ENCODE peak calls at places on chromosomes 1 and 21, in six cellular contexts. W, M, E, S, Z and H are unnamed samples.

GRCh38 chr1:21232044-21232443 is 55.3 kb upstream of the EIF4G3 start:
- DNase-seq in E (peak), Z (peak), W (no peak), M (peak), S (no peak), H (no peak)

GRCh38 chr1:201691716-201692115 is 137.2 kb upstream of the IPO9 start:
- DNase-seq in M (no peak), E (no peak), W (no peak), Z (no peak), S (no peak), H (no peak)

GRCh38 chr1:116325922-116326321 is 47.1 kb upstream of the ATP1A1 start:
- DNase-seq in S (no peak), E (peak), Z (no peak), M (no peak), W (peak), H (no peak)

GRCh38 chr1:231340328-231341013 is 2.4 kb downstream of the SPRTN start:
- DNase-seq in M (no peak), W (no peak), E (no peak), Z (no peak), S (no peak), H (no peak)

GRCh38 chr1:30058966-30059365 is 664.4 kb downstream of the MATN1 start:
- DNase-seq in M (no peak), Z (no peak), S (peak), E (no peak), W (no peak), H (no peak)

GRCh38 chr1:17403081-17403480 is 31.1 kb downstream of the PADI6 start:
- DNase-seq in W (no peak), E (no peak), M (no peak), S (no peak), Z (no peak), H (no peak)

GRCh38 chr1:64137569-64137936 is 65.9 kb upstream of the UBE2U start:
- DNase-seq in Z (no peak), W (no peak), M (no peak), E (no peak), S (no peak), H (no peak)

GRCh38 chr21:29347274-29347681 is 48.6 kb downstream of the BACH1 start:
- DNase-seq in W (no peak), Z (no peak), S (no peak), E (no peak), M (no peak), H (no peak)

GRCh38 chr1:11914035-11914434 is 12.2 kb downstream of the KIAA2013 start:
- DNase-seq in Z (no peak), W (no peak), S (no peak), E (no peak), M (no peak), H (no peak)

GRCh38 chr1:210351496-210351895 is 22.8 kb downstream of the HHAT start:
- DNase-seq in S (no peak), Z (no peak), M (no peak), E (no peak), W (no peak), H (no peak)

GRCh38 chr1:44684525-44684924 is 10.0 kb downstream of the ARMH1 start:
- DNase-seq in Z (peak), W (no peak), E (peak), S (no peak), M (no peak), H (peak)

GRCh38 chr1:33241866-33242265 is 14.4 kb upstream of the ZNF362 start:
- DNase-seq in S (no peak), W (no peak), E (no peak), M (no peak), Z (no peak), H (no peak)

GRCh38 chr1:186442651-186443114 is 18.2 kb downstream of the PDC start:
- DNase-seq in E (no peak), M (no peak), W (no peak), Z (no peak), S (no peak), H (no peak)

GRCh38 chr1:72186733-72187307 is 95.5 kb downstream of the NEGR1 start:
- DNase-seq in E (no peak), W (no peak), M (no peak), Z (no peak), S (no peak), H (no peak)

GRCh38 chr1:225480825-225481434 is 53.1 kb upstream of the LBR start:
- DNase-seq in W (peak), E (peak), Z (peak), S (no peak), M (peak), H (no peak)

GRCh38 chr1:36782785-36783184 is 251.5 kb downstream of the GRIK3 start:
- DNase-seq in S (no peak), W (no peak), Z (no peak), M (no peak), E (no peak), H (no peak)

GRCh38 chr1:33280091-33280661 is 23.9 kb downstream of the ZNF362 start:
- DNase-seq in M (peak), S (no peak), Z (no peak), E (no peak), W (no peak), H (no peak)

GRCh38 chr1:66258404-66259105 is 275.4 kb upstream of the SGIP1 start:
- DNase-seq in W (no peak), E (no peak), M (no peak), Z (no peak), S (no peak), H (no peak)

GRCh38 chr1:177959793-177960515 is 9.9 kb downstream of the SEC16B start:
- DNase-seq in S (no peak), E (no peak), W (no peak), M (no peak), Z (no peak), H (no peak)
- TF ChIP-seq CTCF in S (peak), E (peak), W (no peak), M (no peak), Z (no peak), H (peak)

DNA sequence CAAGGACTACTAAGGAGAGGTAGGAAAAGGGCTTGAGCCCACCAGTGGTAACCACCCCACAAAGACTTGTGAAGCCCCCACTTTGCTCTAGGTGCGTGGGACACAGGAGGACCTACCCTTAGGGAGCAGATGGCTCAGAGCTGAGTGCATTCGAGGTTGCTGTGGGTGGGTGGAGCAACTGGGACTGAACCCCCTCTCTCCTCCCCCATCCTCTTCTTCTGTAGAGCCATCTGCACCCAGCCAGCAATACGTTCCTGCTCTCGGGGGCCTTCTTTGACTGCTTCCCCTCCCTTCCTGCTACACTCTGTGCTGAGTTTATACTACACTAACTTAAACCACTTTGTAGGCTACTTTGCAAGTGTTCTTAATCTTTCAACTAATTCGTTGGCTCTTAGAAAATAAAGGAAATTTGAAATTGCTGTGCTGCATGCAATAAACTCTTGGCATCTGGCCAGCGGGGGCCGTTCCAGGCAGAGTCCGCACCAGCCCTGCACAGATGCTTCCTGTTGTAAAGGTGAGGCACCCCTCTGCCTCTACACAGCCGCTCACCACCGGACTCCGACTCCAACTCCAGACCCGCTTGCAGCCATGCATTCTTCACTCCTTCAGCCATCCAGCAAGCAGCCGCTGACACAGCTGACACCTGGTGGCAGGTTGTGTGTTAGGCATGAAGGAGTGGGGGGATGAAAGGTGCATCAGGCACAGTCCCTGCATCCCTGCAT is 57.2 kb downstream of the GLIS1 start:
- DNase-seq in W (peak), M (peak), Z (peak), S (no peak), E (peak), H (no peak)
- TF ChIP-seq CTCF in W (peak), M (peak), Z (peak), S (peak), E (peak), H (peak)

GRCh38 chr1:47469910-47470309 is 32.1 kb downstream of the FOXD2 start:
- DNase-seq in S (no peak), W (no peak), M (no peak), Z (no peak), E (no peak), H (no peak)
- TF ChIP-seq CTCF in S (no peak), W (no peak), M (no peak), Z (no peak), E (no peak), H (no peak)

GRCh38 chr1:47442202-47442601 is 4.4 kb downstream of the FOXD2 start:
- DNase-seq in W (no peak), E (no peak), Z (no peak), S (no peak), M (no peak), H (no peak)
- TF ChIP-seq CTCF in W (no peak), E (no peak), Z (no peak), S (no peak), M (no peak), H (no peak)

DNA sequence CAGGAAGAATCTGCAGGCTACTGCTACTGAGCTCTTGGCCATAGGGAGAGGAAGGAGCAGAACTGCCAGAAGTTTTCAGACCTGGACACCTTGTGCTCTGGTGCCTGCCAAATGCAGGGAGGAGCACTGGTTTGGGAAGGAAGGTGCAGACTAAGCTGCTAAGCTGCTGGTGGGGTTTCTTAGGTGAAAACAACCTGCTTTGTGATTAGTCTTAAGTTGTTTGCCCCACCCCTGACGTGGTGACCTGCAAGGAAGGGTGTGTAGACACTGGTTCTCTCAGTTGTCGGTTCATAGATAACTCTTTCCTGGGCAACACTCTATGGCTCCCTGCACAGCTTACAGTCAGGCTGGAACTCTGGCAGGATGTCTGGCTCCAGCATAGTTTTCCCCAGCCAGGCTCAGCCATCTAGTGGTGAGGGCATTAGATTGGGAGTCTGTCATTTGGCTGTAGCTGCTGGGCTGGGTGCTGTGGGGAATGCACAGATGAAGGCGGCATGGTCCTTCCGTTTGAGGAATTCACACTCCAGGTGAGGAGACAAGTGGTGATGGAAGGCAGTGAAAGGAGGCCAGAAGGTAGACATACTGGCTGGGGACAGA is 10.3 kb upstream of the S100A10 start:
- DNase-seq in S (no peak), Z (no peak), M (no peak), W (no peak), E (no peak), H (no peak)
- TF ChIP-seq CTCF in S (peak), Z (no peak), M (no peak), W (no peak), E (no peak), H (no peak)